ENCODE peak calls at places on chromosomes 4 and X, in ten cellular contexts. R is dorsolateral prefrontal cortex, L is RWPE1, S is right atrium auricular region, Q is psoas muscle, B is substantia nigra, M is stomach, G is left ventricle myocardium inferior, U is ovary, W is tibial artery. H is an unnamed sample.

GRCh38 chr4:14771091-14771490 is 231.2 kb upstream of the CPEB2 start:
- DNase-seq in R (no peak), L (peak), S (no peak), Q (no peak), B (no peak), M (no peak), G (no peak), U (no peak), W (no peak), H (no peak)

GRCh38 chr4:14749910-14750309 is 252.4 kb upstream of the CPEB2 start:
- DNase-seq in R (no peak), L (peak), S (no peak), Q (no peak), B (peak), M (peak), G (peak), U (no peak), W (no peak), H (no peak)

GRCh38 chr4:52954771-52955170 is 92.7 kb downstream of the RASL11B start:
- DNase-seq in R (no peak), L (no peak), S (no peak), Q (no peak), B (no peak), M (no peak), G (no peak), U (peak), W (no peak), H (no peak)

GRCh38 chr4:176230827-176231226 is 35.4 kb upstream of the SPATA4 start:
- DNase-seq in R (no peak), L (no peak), S (no peak), Q (no peak), B (no peak), M (no peak), G (no peak), U (no peak), W (no peak), H (no peak)

GRCh38 chr4:80006935-80007744 is 65.9 kb downstream of the ANTXR2 start:
- DNase-seq in R (no peak), L (no peak), S (no peak), Q (no peak), B (no peak), M (no peak), G (no peak), U (no peak), W (no peak), H (no peak)

GRCh38 chr4:2071912-2072867 is 13.1 kb downstream of the NAT8L start:
- DNase-seq in R (no peak), L (no peak), S (no peak), Q (peak), B (peak), M (no peak), G (no peak), U (peak), W (peak), H (no peak)

GRCh38 chrX:153482376-153483015 is 12.1 kb upstream of the HAUS7 start:
- DNase-seq in R (no peak), L (no peak), S (no peak), Q (no peak), B (no peak), M (no peak), G (no peak), U (no peak), W (no peak), H (no peak)

GRCh38 chrX:104988038-104988437 is 232.5 kb downstream of the TEX13A start:
- DNase-seq in R (no peak), L (no peak), S (no peak), Q (no peak), B (no peak), M (no peak), G (no peak), U (no peak), W (no peak), H (no peak)

GRCh38 chr4:123168812-123169211 is 227.8 kb upstream of the SPRY1 start:
- DNase-seq in R (no peak), L (no peak), S (no peak), Q (no peak), B (no peak), M (no peak), G (no peak), U (no peak), W (no peak), H (no peak)

GRCh38 chr4:123166023-123166422 is 230.6 kb upstream of the SPRY1 start:
- DNase-seq in R (no peak), L (no peak), S (no peak), Q (no peak), B (no peak), M (no peak), G (no peak), U (no peak), W (no peak), H (no peak)

GRCh38 chr4:123176605-123177004 is 220.0 kb upstream of the SPRY1 start:
- DNase-seq in R (no peak), L (no peak), S (no peak), Q (no peak), B (no peak), M (no peak), G (no peak), U (no peak), W (no peak), H (no peak)

DNA sequence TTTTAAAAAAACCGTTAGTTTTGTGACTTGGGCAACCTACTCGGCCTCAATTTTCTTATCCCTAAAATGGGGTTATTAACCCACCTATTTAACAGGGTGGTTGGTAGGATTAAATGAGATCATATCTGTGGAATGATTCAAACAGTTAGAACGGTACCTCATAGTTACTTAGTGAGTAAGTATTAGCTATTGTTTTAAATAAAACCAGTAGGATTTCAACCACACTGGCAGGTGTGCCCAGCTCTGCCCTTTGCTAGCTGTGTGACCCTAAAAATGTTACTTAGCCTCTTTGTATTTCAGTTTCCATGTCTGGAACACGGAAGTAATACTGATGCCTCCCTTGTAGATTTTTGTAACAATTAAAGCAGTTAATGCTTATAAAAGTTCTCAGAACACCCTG is 225.8 kb upstream of the SPRY1 start:
- DNase-seq in R (no peak), L (no peak), S (no peak), Q (no peak), B (no peak), M (no peak), G (no peak), U (no peak), W (no peak), H (no peak)
- H3K27ac ChIP-seq in R (no peak), L (no peak), S (no peak), Q (no peak), B (no peak), M (no peak), G (no peak), U (no peak), W (no peak), H (no peak)

DNA sequence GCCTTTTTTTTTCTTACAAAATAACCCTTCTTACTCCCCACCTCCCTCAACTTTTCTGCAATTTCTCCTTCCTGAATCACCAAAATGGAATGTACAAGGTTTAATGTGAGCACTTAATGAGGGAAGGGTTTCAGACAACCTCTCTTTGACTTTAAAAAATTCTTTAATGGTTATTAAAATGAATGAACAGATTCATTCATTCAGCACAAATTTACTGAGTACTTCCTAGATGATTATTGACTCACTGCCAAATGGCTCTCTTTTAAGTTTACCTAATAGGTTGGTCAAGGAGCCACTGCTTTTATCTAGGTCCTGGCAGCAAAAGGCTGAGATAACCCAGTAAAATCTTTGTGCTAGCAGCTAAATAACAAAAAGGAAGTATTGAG is 904 bp upstream of the AADAT start:
- DNase-seq in R (no peak), L (peak), S (no peak), Q (no peak), B (no peak), M (no peak), G (no peak), U (no peak), W (no peak), H (no peak)
- H3K27ac ChIP-seq in R (peak), L (peak), S (no peak), Q (no peak), B (no peak), M (peak), G (no peak), U (no peak), W (no peak), H (no peak)

GRCh38 chr4:81502561-81502960 is 30.9 kb upstream of the RASGEF1B start:
- DNase-seq in R (no peak), L (no peak), S (no peak), Q (no peak), B (no peak), M (no peak), G (no peak), U (no peak), W (no peak), H (no peak)
- H3K27ac ChIP-seq in R (no peak), L (no peak), S (no peak), Q (no peak), B (no peak), M (no peak), G (no peak), U (no peak), W (no peak), H (no peak)

DNA sequence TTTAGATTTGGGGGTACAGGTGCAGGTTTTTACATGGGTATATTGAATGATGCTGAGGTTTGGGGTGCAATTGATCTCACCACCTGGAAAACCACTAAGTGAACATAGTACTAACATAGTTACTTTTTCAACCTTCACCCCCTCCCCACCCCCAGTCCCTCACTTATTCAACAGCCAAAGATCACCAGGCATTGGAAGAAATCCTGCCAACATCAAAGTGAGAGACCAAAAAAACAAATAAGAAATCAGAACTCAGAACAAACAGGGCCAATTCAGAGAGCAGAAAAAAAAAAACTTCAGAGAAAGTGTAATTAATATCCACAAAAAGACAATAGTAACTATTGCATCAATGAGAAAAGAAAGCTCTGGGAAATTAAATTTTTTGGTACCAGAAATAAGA is 20.5 kb upstream of the LAP3 start:
- DNase-seq in R (no peak), L (no peak), S (no peak), Q (no peak), B (no peak), M (no peak), G (no peak), U (no peak), W (no peak), H (no peak)
- H3K27ac ChIP-seq in R (no peak), L (no peak), S (no peak), Q (no peak), B (no peak), M (no peak), G (no peak), U (no peak), W (no peak), H (no peak)

DNA sequence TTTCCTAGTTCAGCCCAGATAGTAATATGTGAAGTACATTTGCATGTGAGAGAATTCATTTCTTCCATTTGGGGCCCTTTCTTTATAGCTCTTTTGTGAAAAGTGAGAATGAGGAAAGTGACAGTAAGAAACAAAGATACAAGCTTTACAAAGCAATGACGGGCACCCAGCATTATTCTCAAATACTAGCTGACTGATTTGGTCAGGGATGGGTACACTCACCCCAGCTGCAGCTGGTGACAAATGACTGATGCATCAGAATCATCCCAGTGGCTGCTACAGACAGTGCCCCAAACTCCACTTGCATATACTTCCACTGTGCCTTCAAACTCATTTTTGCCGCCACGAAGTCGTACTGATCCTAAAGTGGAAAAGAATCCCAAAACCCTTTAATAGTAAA is 14.8 kb downstream of the PRSS12 start:
- DNase-seq in R (no peak), L (no peak), S (no peak), Q (no peak), B (no peak), M (no peak), G (no peak), U (no peak), W (no peak), H (no peak)
- H3K27ac ChIP-seq in R (no peak), L (no peak), S (no peak), Q (no peak), B (no peak), M (no peak), G (no peak), U (no peak), W (no peak), H (no peak)

GRCh38 chr4:144710526-144710912 is 64.6 kb downstream of the HHIP start:
- DNase-seq in R (no peak), L (no peak), S (no peak), Q (no peak), B (no peak), M (no peak), G (no peak), U (no peak), W (no peak), H (no peak)

GRCh38 chr4:144711685-144712456 is 65.9 kb downstream of the HHIP start:
- DNase-seq in R (no peak), L (no peak), S (no peak), Q (no peak), B (no peak), M (no peak), G (no peak), U (no peak), W (no peak), H (no peak)

GRCh38 chr4:144712775-144713174 is 66.8 kb downstream of the HHIP start:
- DNase-seq in R (no peak), L (no peak), S (no peak), Q (no peak), B (no peak), M (no peak), G (no peak), U (no peak), W (no peak), H (no peak)

GRCh38 chr4:144709159-144709558 is 63.2 kb downstream of the HHIP start:
- DNase-seq in R (no peak), L (no peak), S (no peak), Q (no peak), B (no peak), M (no peak), G (no peak), U (no peak), W (no peak), H (no peak)

GRCh38 chr4:144709793-144710525 is 64.0 kb downstream of the HHIP start:
- DNase-seq in R (no peak), L (peak), S (no peak), Q (no peak), B (peak), M (no peak), G (no peak), U (no peak), W (no peak), H (peak)
- H3K27ac ChIP-seq in R (peak), L (no peak), S (no peak), Q (no peak), B (peak), M (no peak), G (peak), U (no peak), W (no peak), H (peak)

GRCh38 chrX:54208531-54208930 is 25.5 kb upstream of the FAM120C start:
- DNase-seq in R (no peak), L (no peak), S (no peak), Q (no peak), B (no peak), M (no peak), G (no peak), U (no peak), W (no peak), H (no peak)
- H3K27ac ChIP-seq in R (no peak), L (no peak), S (no peak), Q (no peak), B (no peak), M (no peak), G (no peak), U (no peak), W (no peak), H (no peak)

GRCh38 chrX:150084474-150085229 is 146.4 kb upstream of the EOLA2 start:
- DNase-seq in R (no peak), L (no peak), S (no peak), Q (no peak), B (no peak), M (no peak), G (no peak), U (no peak), W (no peak), H (no peak)
- H3K27ac ChIP-seq in R (no peak), L (peak), S (no peak), Q (no peak), B (no peak), M (no peak), G (peak), U (no peak), W (peak), H (no peak)

GRCh38 chr4:138981930-138982390 is 33.6 kb upstream of the NOCT start:
- DNase-seq in R (no peak), L (peak), S (peak), Q (no peak), B (no peak), M (no peak), G (no peak), U (no peak), W (no peak), H (no peak)
- H3K27ac ChIP-seq in R (peak), L (no peak), S (peak), Q (peak), B (peak), M (peak), G (peak), U (peak), W (peak), H (peak)

H was measured in caudate nucleus.